ENCODE peak calls at places on chromosomes 4 and X, in six cellular contexts. W is NCI-H2029 treated with DMSO at 0.1 percent for 48 hours; R is CD8-positive, alpha-beta memory T cell; C is stimulated activated CD4-positive, alpha-beta T cell treated with anti-CD3 and anti-CD28 coated beads, Interleukin-15, amount 100 ng/mL, for 1 hour; P is NCI-H510A; Y is progenitor cell of endocrine pancreas. X is an unnamed sample.
A peak's percentile ranks its signal among the peaks of the same experiment; 100 is the strongest.

GRCh38 chrX:126552313-126553022 is at the start of gene DCAF12L1:
- DNase-seq in W (no peak), R (no peak), C (no peak), P (no peak), Y (peak; percentile 35), X (no peak)

GRCh38 chrX:46573331-46573895 is at the start of gene CHST7:
- DNase-seq in W (no peak), R (peak; percentile 60), C (peak; percentile 20), P (peak; percentile 66), Y (peak; percentile 12), X (peak; percentile 64)

GRCh38 chr4:47933798-47934197 is 19.4 kb upstream of the NFXL1 start:
- DNase-seq in W (peak; percentile 6), R (peak; percentile 30), C (no peak), P (no peak), Y (no peak), X (no peak)

GRCh38 chr4:124432500-124432899 is 280.0 kb downstream of the ANKRD50 start:
- DNase-seq in W (no peak), R (no peak), C (no peak), P (no peak), Y (no peak), X (no peak)

GRCh38 chr4:74374561-74375327 is 9.8 kb downstream of the EREG start:
- DNase-seq in W (no peak), R (no peak), C (no peak), P (no peak), Y (no peak), X (peak; percentile 12)

GRCh38 chr4:54586343-54586953 is 71.3 kb upstream of the KIT start:
- DNase-seq in W (peak; percentile 30), R (no peak), C (no peak), P (peak; percentile 80), Y (no peak), X (no peak)

GRCh38 chr4:121796283-121796682 is 4.8 kb upstream of the EXOSC9 start:
- DNase-seq in W (no peak), R (no peak), C (no peak), P (no peak), Y (no peak), X (no peak)

GRCh38 chr4:150874386-150875226 is 140.5 kb downstream of the LRBA start:
- DNase-seq in W (no peak), R (no peak), C (no peak), P (no peak), Y (no peak), X (no peak)

GRCh38 chr4:94525993-94526740 is 74.4 kb downstream of the PDLIM5 start:
- DNase-seq in W (no peak), R (no peak), C (no peak), P (no peak), Y (no peak), X (no peak)

GRCh38 chr4:91596683-91597082 is 707.1 kb upstream of the GRID2 start:
- DNase-seq in W (no peak), R (no peak), C (no peak), P (no peak), Y (no peak), X (no peak)

GRCh38 chrX:47098746-47099145 is 20.5 kb downstream of the RGN start:
- DNase-seq in W (no peak), R (no peak), C (no peak), P (no peak), Y (no peak), X (no peak)

GRCh38 chr4:126986828-126987227 is 645.9 kb upstream of the INTU start:
- DNase-seq in W (no peak), R (no peak), C (no peak), P (no peak), Y (no peak), X (no peak)

GRCh38 chrX:49309401-49309981 is 6.0 kb downstream of the GAGE10 start:
- DNase-seq in W (no peak), R (peak; percentile 33), C (no peak), P (no peak), Y (no peak), X (no peak)

GRCh38 chrX:129714581-129714980 is 24.2 kb upstream of the XPNPEP2 start:
- DNase-seq in W (no peak), R (no peak), C (no peak), P (no peak), Y (no peak), X (no peak)

X was measured in activated naive CD8-positive, alpha-beta T cell treated with anti-CD3 and anti-CD28 coated beads for 36 hours.